ENCODE peak calls at places on chromosomes 4 and X, in four cellular contexts. One of them, this sample, is unnamed.

GRCh38 chrX:39866229-39866628 is 231.5 kb downstream of the BCOR start:
- DNase-seq in mesenchymal stem cell: no peak
- DNase-seq in H9: peak
- DNase-seq in IMR-90: no peak
- DNase-seq in this sample: no peak

GRCh38 chr4:6404611-6405416 is 67.6 kb downstream of the PPP2R2C start:
- DNase-seq in H9: no peak
- DNase-seq in IMR-90: no peak
- DNase-seq in mesenchymal stem cell: no peak
- DNase-seq in this sample: no peak

GRCh38 chr4:154757713-154758112 is 13.9 kb downstream of the LRAT start:
- DNase-seq in H9: no peak
- DNase-seq in IMR-90: no peak
- DNase-seq in mesenchymal stem cell: no peak
- DNase-seq in this sample: no peak

GRCh38 chrX:44344194-44344593 is 722 bp upstream of the EFHC2 start:
- DNase-seq in mesenchymal stem cell: no peak
- DNase-seq in IMR-90: no peak
- DNase-seq in H9: peak
- DNase-seq in this sample: no peak

GRCh38 chr4:42151568-42152506 is 618 bp downstream of the BEND4 start:
- DNase-seq in mesenchymal stem cell: no peak
- DNase-seq in IMR-90: no peak
- DNase-seq in H9: peak
- DNase-seq in this sample: peak

GRCh38 chrX:97685753-97686152 is 802.0 kb downstream of the RPA4 start:
- DNase-seq in IMR-90: peak
- DNase-seq in H9: no peak
- DNase-seq in mesenchymal stem cell: peak
- DNase-seq in this sample: no peak

GRCh38 chr4:7686166-7686870 is 251.6 kb upstream of the PSAPL1 start:
- DNase-seq in IMR-90: no peak
- DNase-seq in H9: no peak
- DNase-seq in mesenchymal stem cell: no peak
- DNase-seq in this sample: no peak

GRCh38 chrX:139120760-139121159 is 409.2 kb upstream of the FGF13 start:
- DNase-seq in H9: no peak
- DNase-seq in IMR-90: no peak
- DNase-seq in mesenchymal stem cell: no peak
- DNase-seq in this sample: no peak

GRCh38 chr4:37892641-37893040 is 1.8 kb downstream of the TBC1D1 start:
- DNase-seq in H9: no peak
- DNase-seq in IMR-90: no peak
- DNase-seq in mesenchymal stem cell: no peak
- DNase-seq in this sample: no peak

GRCh38 chr4:109410226-109410625 is 23.4 kb upstream of the SEC24B start:
- DNase-seq in H9: no peak
- DNase-seq in mesenchymal stem cell: no peak
- DNase-seq in IMR-90: no peak
- DNase-seq in this sample: no peak

GRCh38 chrX:72060196-72060974 is 71.3 kb downstream of the RTL5 start:
- DNase-seq in mesenchymal stem cell: no peak
- DNase-seq in IMR-90: peak
- DNase-seq in H9: peak
- DNase-seq in this sample: peak

GRCh38 chr4:107689912-107690587 is 30.0 kb downstream of the PAPSS1 start:
- DNase-seq in IMR-90: peak
- DNase-seq in mesenchymal stem cell: peak
- DNase-seq in H9: no peak
- DNase-seq in this sample: no peak

GRCh38 chrX:136546369-136546768 is 14.4 kb downstream of the VGLL1 start:
- DNase-seq in H9: no peak
- DNase-seq in IMR-90: no peak
- DNase-seq in mesenchymal stem cell: no peak
- DNase-seq in this sample: no peak

GRCh38 chr4:169234137-169234855 is 36.5 kb downstream of the SH3RF1 start:
- DNase-seq in mesenchymal stem cell: no peak
- DNase-seq in IMR-90: no peak
- DNase-seq in H9: no peak
- DNase-seq in this sample: no peak
- H3K4ac ChIP-seq in mesenchymal stem cell: no peak
- H3K4ac ChIP-seq in IMR-90: no peak
- H3K4ac ChIP-seq in H9: no peak
- H3K4ac ChIP-seq in this sample: no peak

GRCh38 chr4:1726146-1726934 is 5.0 kb downstream of the TACC3 start:
- DNase-seq in mesenchymal stem cell: peak
- DNase-seq in IMR-90: peak
- DNase-seq in H9: peak
- DNase-seq in this sample: peak
- H3K4me2 ChIP-seq in mesenchymal stem cell: no peak
- H3K4me2 ChIP-seq in IMR-90: no peak
- H3K4me2 ChIP-seq in H9: no peak
- H3K4me2 ChIP-seq in this sample: no peak

GRCh38 chr4:165332502-165332901 is 5.0 kb downstream of the MSMO1 start:
- DNase-seq in mesenchymal stem cell: no peak
- DNase-seq in H9: no peak
- DNase-seq in IMR-90: no peak
- DNase-seq in this sample: no peak

GRCh38 chr4:165331823-165332222 is 4.4 kb downstream of the MSMO1 start:
- DNase-seq in H9: no peak
- DNase-seq in IMR-90: no peak
- DNase-seq in mesenchymal stem cell: no peak
- DNase-seq in this sample: no peak

GRCh38 chr4:165331316-165331715 is 3.8 kb downstream of the MSMO1 start:
- DNase-seq in H9: no peak
- DNase-seq in mesenchymal stem cell: peak
- DNase-seq in IMR-90: no peak
- DNase-seq in this sample: no peak

GRCh38 chr4:165336743-165337142 is 9.3 kb downstream of the MSMO1 start:
- DNase-seq in H9: no peak
- DNase-seq in mesenchymal stem cell: no peak
- DNase-seq in IMR-90: no peak
- DNase-seq in this sample: no peak

GRCh38 chr4:165335163-165335703 is 7.8 kb downstream of the MSMO1 start:
- DNase-seq in IMR-90: no peak
- DNase-seq in H9: no peak
- DNase-seq in mesenchymal stem cell: no peak
- DNase-seq in this sample: no peak
- H3K4ac ChIP-seq in IMR-90: no peak
- H3K4ac ChIP-seq in H9: no peak
- H3K4ac ChIP-seq in mesenchymal stem cell: no peak
- H3K4ac ChIP-seq in this sample: no peak

GRCh38 chr4:113572620-113573019 is 188.9 kb downstream of the CAMK2D start:
- DNase-seq in mesenchymal stem cell: no peak
- DNase-seq in IMR-90: no peak
- DNase-seq in H9: no peak
- DNase-seq in this sample: no peak

GRCh38 chr4:113576947-113577678 is 184.4 kb downstream of the CAMK2D start:
- DNase-seq in H9: no peak
- DNase-seq in mesenchymal stem cell: no peak
- DNase-seq in IMR-90: no peak
- DNase-seq in this sample: no peak

GRCh38 chr4:113579360-113579759 is 182.2 kb downstream of the CAMK2D start:
- DNase-seq in mesenchymal stem cell: no peak
- DNase-seq in H9: no peak
- DNase-seq in IMR-90: no peak
- DNase-seq in this sample: no peak

GRCh38 chr4:113575391-113575790 is 186.1 kb downstream of the CAMK2D start:
- DNase-seq in mesenchymal stem cell: no peak
- DNase-seq in IMR-90: peak
- DNase-seq in H9: no peak
- DNase-seq in this sample: no peak

DNA sequence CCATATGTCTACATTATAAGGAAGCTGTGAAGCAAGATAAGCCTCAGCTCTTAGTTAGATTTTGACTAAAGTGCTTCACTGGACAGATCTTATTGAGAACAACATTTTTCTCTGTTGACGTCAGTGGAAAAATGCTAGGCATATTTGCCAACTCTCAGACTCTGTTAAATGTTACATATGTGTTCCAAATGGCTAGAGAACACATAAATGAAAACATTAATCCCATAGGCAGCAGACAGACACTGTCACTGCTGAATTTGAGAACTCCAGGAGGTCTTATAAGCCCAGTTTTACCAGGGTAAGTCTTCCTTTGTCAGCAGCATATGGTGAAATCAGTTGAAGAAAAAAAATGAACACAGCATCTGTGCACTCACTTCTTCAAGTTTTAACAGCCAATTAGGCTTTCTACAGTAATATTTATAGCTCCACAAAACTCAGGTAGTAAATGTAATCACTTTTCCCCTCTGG is 186.9 kb downstream of the CAMK2D start:
- DNase-seq in IMR-90: peak
- DNase-seq in mesenchymal stem cell: peak
- DNase-seq in H9: no peak
- DNase-seq in this sample: no peak
- H3K4me2 ChIP-seq in IMR-90: peak
- H3K4me2 ChIP-seq in mesenchymal stem cell: no peak
- H3K4me2 ChIP-seq in H9: no peak
- H3K4me2 ChIP-seq in this sample: no peak

GRCh38 chr4:132228676-132229075 is 920.4 kb upstream of the PCDH10 start:
- DNase-seq in mesenchymal stem cell: no peak
- DNase-seq in IMR-90: no peak
- DNase-seq in H9: no peak
- DNase-seq in this sample: no peak
- H3K4ac ChIP-seq in mesenchymal stem cell: no peak
- H3K4ac ChIP-seq in IMR-90: no peak
- H3K4ac ChIP-seq in H9: no peak
- H3K4ac ChIP-seq in this sample: no peak

GRCh38 chr4:25401066-25401465 is 24.0 kb downstream of the ANAPC4 start:
- DNase-seq in IMR-90: peak
- DNase-seq in H9: no peak
- DNase-seq in mesenchymal stem cell: no peak
- DNase-seq in this sample: no peak
- H3K4me2 ChIP-seq in IMR-90: peak
- H3K4me2 ChIP-seq in H9: no peak
- H3K4me2 ChIP-seq in mesenchymal stem cell: no peak
- H3K4me2 ChIP-seq in this sample: no peak

GRCh38 chrX:48793935-48794334 is 7.5 kb downstream of the GATA1 start:
- DNase-seq in IMR-90: no peak
- DNase-seq in mesenchymal stem cell: no peak
- DNase-seq in H9: no peak
- DNase-seq in this sample: no peak
- H3K4ac ChIP-seq in IMR-90: no peak
- H3K4ac ChIP-seq in mesenchymal stem cell: no peak
- H3K4ac ChIP-seq in H9: no peak
- H3K4ac ChIP-seq in this sample: no peak

DNA sequence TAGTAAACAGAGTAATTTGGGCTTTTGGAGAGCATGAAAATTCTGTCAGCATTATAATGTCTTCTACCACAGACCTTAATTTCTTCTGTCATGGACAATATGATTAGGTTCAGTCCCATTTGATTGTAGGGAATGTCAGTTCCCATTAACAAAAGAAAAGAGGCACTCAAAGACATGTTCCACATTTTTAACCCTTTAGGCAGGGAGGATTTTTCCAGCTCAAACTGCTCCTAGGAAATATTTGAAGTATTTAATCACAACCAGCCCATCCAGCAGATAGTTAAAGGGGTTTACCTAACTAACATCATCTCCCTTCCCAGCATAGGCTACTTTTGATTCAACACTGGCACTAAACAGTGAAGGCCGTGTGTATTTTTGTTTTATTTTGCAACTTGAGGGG is 256.1 kb downstream of the DHX15 start:
- DNase-seq in IMR-90: no peak
- DNase-seq in mesenchymal stem cell: no peak
- DNase-seq in H9: no peak
- DNase-seq in this sample: peak
- H3K4me2 ChIP-seq in IMR-90: no peak
- H3K4me2 ChIP-seq in mesenchymal stem cell: no peak
- H3K4me2 ChIP-seq in H9: peak
- H3K4me2 ChIP-seq in this sample: peak

GRCh38 chrX:19343085-19343461 is 654 bp upstream of the PDHA1 start:
- DNase-seq in mesenchymal stem cell: no peak
- DNase-seq in IMR-90: no peak
- DNase-seq in H9: no peak
- DNase-seq in this sample: peak

GRCh38 chrX:19343462-19344206 is at the start of gene PDHA1:
- DNase-seq in mesenchymal stem cell: peak
- DNase-seq in H9: peak
- DNase-seq in IMR-90: peak
- DNase-seq in this sample: peak

GRCh38 chrX:19342331-19342906 is 1.3 kb upstream of the PDHA1 start:
- DNase-seq in H9: no peak
- DNase-seq in mesenchymal stem cell: no peak
- DNase-seq in IMR-90: peak
- DNase-seq in this sample: no peak

GRCh38 chrX:19344207-19344534 is 444 bp downstream of the PDHA1 start:
- DNase-seq in H9: no peak
- DNase-seq in mesenchymal stem cell: no peak
- DNase-seq in IMR-90: no peak
- DNase-seq in this sample: no peak

DNA sequence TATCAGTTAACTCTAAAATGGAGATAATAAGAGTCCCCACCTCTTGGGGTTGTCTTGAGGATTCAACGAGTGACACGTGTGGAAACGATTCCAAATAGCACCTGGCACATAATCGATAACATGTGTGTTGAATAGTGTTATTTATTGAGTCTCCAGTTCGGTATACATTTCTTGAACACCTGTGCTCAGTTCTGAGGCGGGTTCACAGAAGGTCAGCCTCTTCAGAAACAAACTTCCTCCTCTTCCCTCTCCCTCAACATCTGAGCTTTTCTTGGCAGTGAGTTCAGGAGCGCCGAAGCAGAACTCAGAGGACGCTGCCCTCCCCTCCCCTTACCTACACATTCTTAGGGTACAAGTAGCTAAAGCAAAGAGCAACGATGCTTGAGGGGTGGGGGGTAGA is 934 bp downstream of the PDHA1 start:
- DNase-seq in IMR-90: no peak
- DNase-seq in H9: no peak
- DNase-seq in mesenchymal stem cell: no peak
- DNase-seq in this sample: no peak
- H3K4ac ChIP-seq in IMR-90: no peak
- H3K4ac ChIP-seq in H9: no peak
- H3K4ac ChIP-seq in mesenchymal stem cell: no peak
- H3K4ac ChIP-seq in this sample: no peak

GRCh38 chr4:115154826-115155225 is 41.4 kb upstream of the NDST4 start:
- DNase-seq in H9: no peak
- DNase-seq in mesenchymal stem cell: no peak
- DNase-seq in IMR-90: no peak
- DNase-seq in this sample: peak

DNA sequence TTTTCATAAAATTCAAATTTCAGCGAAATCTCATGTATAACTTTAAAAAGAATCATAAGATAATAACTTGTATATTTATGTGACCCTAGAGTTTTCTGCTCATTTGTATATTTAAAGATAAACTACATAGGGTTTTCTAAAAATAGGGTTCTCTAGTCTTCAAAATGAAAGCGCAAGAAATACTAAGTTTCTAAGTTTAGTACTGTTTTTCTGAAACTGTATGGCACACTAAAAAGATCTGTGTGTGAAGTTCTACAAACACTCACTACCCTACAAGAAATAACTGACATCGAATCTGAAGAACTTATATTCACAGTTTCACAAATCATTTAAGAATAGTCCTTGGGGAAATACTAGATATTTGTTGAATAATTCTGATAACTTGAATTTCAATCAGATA is 38.7 kb upstream of the NDST4 start:
- DNase-seq in IMR-90: no peak
- DNase-seq in H9: no peak
- DNase-seq in mesenchymal stem cell: no peak
- DNase-seq in this sample: no peak
- H3K4me2 ChIP-seq in IMR-90: no peak
- H3K4me2 ChIP-seq in H9: no peak
- H3K4me2 ChIP-seq in mesenchymal stem cell: no peak
- H3K4me2 ChIP-seq in this sample: no peak